ENCODE peak calls at places on chromosome X, in five cellular contexts. X, S, G, A and K are unnamed samples.

GRCh38 chrX:37060999-37061398 is 52.8 kb downstream of the FAM47C start:
- DNase-seq in X (no peak), S (peak), G (no peak), A (peak), K (no peak)

GRCh38 chrX:47483310-47484268 is 567 bp upstream of the ZNF41 start:
- DNase-seq in X (no peak), S (no peak), G (no peak), A (peak), K (no peak)

GRCh38 chrX:108511721-108512120 is 72.1 kb downstream of the COL4A5 start:
- DNase-seq in X (no peak), S (no peak), G (no peak), A (peak), K (no peak)

GRCh38 chrX:111262086-111262485 is 8.2 kb downstream of the CAPN6 start:
- DNase-seq in X (no peak), S (no peak), G (no peak), A (peak), K (no peak)

GRCh38 chrX:94288325-94288724 is 614.3 kb downstream of the FAM133A start:
- DNase-seq in X (no peak), S (peak), G (no peak), A (no peak), K (no peak)

GRCh38 chrX:153371256-153371655 is 29.9 kb downstream of the PNMA6E start:
- DNase-seq in X (no peak), S (no peak), G (no peak), A (peak), K (no peak)

GRCh38 chrX:39899876-39900787 is 197.6 kb downstream of the BCOR start:
- DNase-seq in X (no peak), S (no peak), G (no peak), A (peak), K (no peak)

GRCh38 chrX:55240788-55241187 is 20.6 kb downstream of the PAGE5 start:
- DNase-seq in X (no peak), S (no peak), G (no peak), A (no peak), K (no peak)

GRCh38 chrX:15977644-15978043 is 123.0 kb upstream of the AP1S2 start:
- DNase-seq in X (no peak), S (peak), G (no peak), A (no peak), K (no peak)

GRCh38 chrX:153888344-153888743 is 2.4 kb upstream of the L1CAM start:
- DNase-seq in X (no peak), S (no peak), G (no peak), A (no peak), K (no peak)

GRCh38 chrX:27619975-27620374 is 29.8 kb downstream of the DCAF8L2 start:
- DNase-seq in X (no peak), S (peak), G (no peak), A (no peak), K (no peak)

GRCh38 chrX:84729809-84730208 is 227.6 kb upstream of the HDX start:
- DNase-seq in X (peak), S (peak), G (no peak), A (peak), K (no peak)

GRCh38 chrX:18956322-18957032 is 27.4 kb downstream of the PHKA2 start:
- DNase-seq in X (no peak), S (no peak), G (no peak), A (no peak), K (no peak)

GRCh38 chrX:39894626-39895025 is 203.1 kb downstream of the BCOR start:
- DNase-seq in X (peak), S (no peak), G (no peak), A (no peak), K (no peak)

GRCh38 chrX:132984058-132984650 is 25.7 kb upstream of the HS6ST2 start:
- DNase-seq in X (no peak), S (no peak), G (no peak), A (no peak), K (no peak)

GRCh38 chrX:39857780-39858179 is 240.0 kb downstream of the BCOR start:
- DNase-seq in X (no peak), S (no peak), G (no peak), A (no peak), K (no peak)

GRCh38 chrX:39144965-39145364 is 343.7 kb downstream of the MID1IP1 start:
- DNase-seq in X (no peak), S (no peak), G (no peak), A (no peak), K (peak)